ENCODE peak calls at places on chromosomes 11 and 22, in seven cellular contexts. W, L, B, D, V, J and G are unnamed samples.

GRCh38 chr22:45996241-45997076 is 19.5 kb upstream of the WNT7B start:
- DNase-seq in W (no peak), B (peak; percentile 75), D (peak; percentile 86), V (no peak), J (no peak), L (no peak), G (no peak)

GRCh38 chr11:46339816-46340215 is 7.4 kb upstream of the DGKZ start:
- DNase-seq in W (no peak), J (no peak), B (no peak), L (no peak), V (no peak), D (no peak), G (no peak)

GRCh38 chr22:32859743-32860142 is 58.2 kb downstream of the TIMP3 start:
- DNase-seq in W (no peak), V (no peak), B (no peak), D (no peak), L (no peak), J (no peak), G (no peak)

GRCh38 chr22:19035474-19036228 is 86.6 kb downstream of the DGCR2 start:
- DNase-seq in J (no peak), W (no peak), B (no peak), V (no peak), D (peak; percentile 43), L (no peak), G (no peak)

GRCh38 chr22:27662359-27663030 is 139.1 kb downstream of the MN1 start:
- DNase-seq in L (no peak), B (peak; percentile 84), D (no peak), V (no peak), J (no peak), W (no peak), G (no peak)

GRCh38 chr22:37896939-37897338 is 9.2 kb upstream of the MICALL1 start:
- DNase-seq in D (no peak), V (no peak), B (no peak), W (no peak), L (no peak), J (no peak), G (no peak)

GRCh38 chr22:23181763-23182288 is 1.5 kb downstream of the BCR start:
- DNase-seq in J (no peak), B (no peak), V (no peak), L (peak; percentile 16), W (no peak), D (no peak), G (no peak)

GRCh38 chr11:71489311-71490043 is 36.5 kb downstream of the NADSYN1 start:
- DNase-seq in D (no peak), B (no peak), J (no peak), V (no peak), L (peak; percentile 11), W (peak; percentile 45), G (no peak)

GRCh38 chr11:20131744-20132666 is 28.3 kb downstream of the DBX1 start:
- DNase-seq in J (peak; percentile 14), V (no peak), W (no peak), L (peak; percentile 48), B (peak; percentile 59), D (peak; percentile 63), G (peak; percentile 33)

GRCh38 chr11:28836285-28837081 is 728.3 kb downstream of the METTL15 start:
- DNase-seq in B (no peak), D (no peak), L (no peak), V (no peak), W (no peak), J (no peak), G (no peak)

GRCh38 chr22:32164084-32164894 is 5.2 kb upstream of the C22orf42 start:
- DNase-seq in D (no peak), L (no peak), W (no peak), J (no peak), B (no peak), V (no peak), G (no peak)

GRCh38 chr22:50473088-50473487 is 1.7 kb downstream of the SBF1 start:
- DNase-seq in D (no peak), W (no peak), L (peak; percentile 59), V (no peak), B (no peak), J (no peak), G (no peak)

GRCh38 chr11:29256580-29256979 is 760.2 kb downstream of the KCNA4 start:
- DNase-seq in J (no peak), B (no peak), D (no peak), L (no peak), W (no peak), V (no peak), G (no peak)

GRCh38 chr11:76783901-76784813 is 1.0 kb downstream of the TSKU start:
- DNase-seq in W (no peak), L (no peak), V (no peak), J (no peak), B (peak; percentile 68), D (no peak), G (peak; percentile 32)

GRCh38 chr22:33114570-33114969 is 56.4 kb upstream of the SYN3 start:
- DNase-seq in D (no peak), V (no peak), B (no peak), W (no peak), J (no peak), L (no peak), G (no peak)

GRCh38 chr11:124070906-124071621 is 29.9 kb upstream of the OR10G7 start:
- DNase-seq in V (peak; percentile 27), B (peak; percentile 32), L (peak; percentile 51), J (peak; percentile 35), W (peak; percentile 39), D (peak; percentile 57), G (no peak)

GRCh38 chr22:17201285-17201945 is 17.8 kb downstream of the ADA2 start:
- DNase-seq in D (no peak), L (no peak), W (no peak), B (no peak), V (no peak), J (no peak), G (no peak)

GRCh38 chr11:46920709-46921108 is 2.4 kb upstream of the LRP4 start:
- DNase-seq in L (no peak), W (no peak), V (no peak), B (no peak), J (no peak), D (no peak), G (peak; percentile 33)

GRCh38 chr11:63858628-63859550 is 20.0 kb downstream of the MARK2 start:
- DNase-seq in J (no peak), W (no peak), B (peak; percentile 27), L (no peak), D (no peak), V (no peak), G (no peak)